ENCODE peak calls at places on chromosomes 3 and 15, in four cellular contexts. H, L, G and B are unnamed samples.

GRCh38 chr3:17808994-17809393 is 66.6 kb upstream of the TBC1D5 start:
- DNase-seq in H (no peak), L (no peak), G (no peak), B (no peak)

GRCh38 chr3:128922804-128923459 is 43.5 kb downstream of the ACAD9 start:
- DNase-seq in H (no peak), L (no peak), G (peak; percentile 9), B (no peak)

GRCh38 chr15:74393423-74393822 is 26.0 kb upstream of the CYP11A1 start:
- DNase-seq in H (no peak), L (no peak), G (no peak), B (no peak)

GRCh38 chr3:46102059-46102779 is 74.9 kb upstream of the XCR1 start:
- DNase-seq in H (no peak), L (no peak), G (no peak), B (no peak)

GRCh38 chr3:33482126-33482525 is 41.9 kb upstream of the UBP1 start:
- DNase-seq in H (no peak), L (no peak), G (no peak), B (no peak)

GRCh38 chr15:98856540-98856907 is 151.1 kb downstream of the PGPEP1L start:
- DNase-seq in H (no peak), L (no peak), G (no peak), B (no peak)

GRCh38 chr15:53694534-53694874 is 65.0 kb downstream of the WDR72 start:
- DNase-seq in H (no peak), L (no peak), G (no peak), B (no peak)

GRCh38 chr15:85751731-85752421 is 42.8 kb downstream of the KLHL25 start:
- DNase-seq in H (no peak), L (no peak), G (no peak), B (no peak)

GRCh38 chr15:42890161-42890913 is 30.2 kb downstream of the TTBK2 start:
- DNase-seq in H (no peak), L (no peak), G (no peak), B (no peak)

GRCh38 chr3:9198805-9199386 is 50.5 kb downstream of the SRGAP3 start:
- DNase-seq in H (no peak), L (peak; percentile 76), G (no peak), B (no peak)

GRCh38 chr15:100910556-100910955 is 8.6 kb upstream of the LRRK1 start:
- DNase-seq in H (no peak), L (no peak), G (no peak), B (no peak)

GRCh38 chr3:144362126-144362525 is 390.5 kb downstream of the DIPK2A start:
- DNase-seq in H (no peak), L (no peak), G (no peak), B (no peak)

GRCh38 chr15:44519537-44519936 is 17.4 kb upstream of the EIF3J start:
- DNase-seq in H (no peak), L (no peak), G (no peak), B (no peak)

GRCh38 chr3:81154611-81155143 is 606.8 kb downstream of the GBE1 start:
- DNase-seq in H (no peak), L (no peak), G (no peak), B (no peak)

GRCh38 chr15:67178569-67179210 is 75.8 kb downstream of the AAGAB start:
- DNase-seq in H (no peak), L (no peak), G (no peak), B (no peak)

GRCh38 chr15:79875213-79875612 is 21.6 kb downstream of the MTHFS start:
- DNase-seq in H (no peak), L (no peak), G (no peak), B (no peak)

GRCh38 chr3:18425641-18426403 is 683 bp upstream of the SATB1 start:
- DNase-seq in H (peak; percentile 55), L (peak; percentile 54), G (peak; percentile 88), B (peak; percentile 73)

GRCh38 chr3:58824285-58824684 is 157.7 kb upstream of the FAM3D start:
- DNase-seq in H (peak; percentile 18), L (peak; percentile 12), G (peak; percentile 61), B (peak; percentile 44)

GRCh38 chr3:123499316-123499715 is 50.4 kb upstream of the ADCY5 start:
- DNase-seq in H (no peak), L (no peak), G (no peak), B (no peak)

GRCh38 chr3:169945313-169945712 is 21.3 kb upstream of the SEC62 start:
- DNase-seq in H (peak; percentile 93), L (no peak), G (no peak), B (no peak)

GRCh38 chr3:62332771-62333381 is 40.5 kb downstream of the FEZF2 start:
- DNase-seq in H (peak; percentile 50), L (no peak), G (no peak), B (no peak)

GRCh38 chr3:38016410-38016809 is 13.0 kb downstream of the PLCD1 start:
- DNase-seq in H (no peak), L (no peak), G (peak; percentile 38), B (no peak)

GRCh38 chr3:149319750-149320149 is 13.7 kb downstream of the TM4SF18 start:
- DNase-seq in H (no peak), L (no peak), G (no peak), B (no peak)

GRCh38 chr3:13507791-13508339 is 27.8 kb downstream of the HDAC11 start:
- DNase-seq in H (no peak), L (peak; percentile 31), G (peak; percentile 61), B (no peak)

GRCh38 chr3:10194328-10195071 is 29.8 kb downstream of the IRAK2 start:
- DNase-seq in H (no peak), L (peak; percentile 70), G (no peak), B (no peak)

GRCh38 chr15:100205549-100206295 is 136.1 kb downstream of the ADAMTS17 start:
- DNase-seq in H (no peak), L (no peak), G (no peak), B (no peak)

GRCh38 chr3:11328196-11328945 is 56.2 kb downstream of the ATG7 start:
- DNase-seq in H (no peak), L (no peak), G (no peak), B (no peak)

GRCh38 chr3:106688463-106688862 is 688.8 kb upstream of the CCDC54 start:
- DNase-seq in H (no peak), L (no peak), G (no peak), B (no peak)

GRCh38 chr15:92009162-92009561 is 155.7 kb downstream of the SLCO3A1 start:
- DNase-seq in H (no peak), L (no peak), G (no peak), B (no peak)

GRCh38 chr15:35487417-35487816 is 58.5 kb downstream of the DPH6 start:
- DNase-seq in H (no peak), L (no peak), G (no peak), B (no peak)

GRCh38 chr3:14423197-14423743 is 20.9 kb downstream of the SLC6A6 start:
- DNase-seq in H (no peak), L (no peak), G (no peak), B (no peak)

GRCh38 chr3:38805765-38806386 is 10.1 kb downstream of the SCN10A start:
- DNase-seq in H (peak; percentile 68), L (no peak), G (no peak), B (no peak)

GRCh38 chr15:79640206-79640605 is 208.1 kb downstream of the MINAR1 start:
- DNase-seq in H (no peak), L (no peak), G (no peak), B (no peak)

GRCh38 chr3:58835075-58835474 is 168.5 kb upstream of the FAM3D start:
- DNase-seq in H (no peak), L (no peak), G (no peak), B (no peak)

GRCh38 chr3:97793415-97794019 is 28.3 kb upstream of the CRYBG3 start:
- DNase-seq in H (peak; percentile 53), L (no peak), G (no peak), B (no peak)

GRCh38 chr3:123419850-123420292 is 29.0 kb downstream of the ADCY5 start:
- DNase-seq in H (no peak), L (peak; percentile 50), G (no peak), B (peak; percentile 34)

GRCh38 chr3:178205750-178206149 is 330.5 kb upstream of the KCNMB2 start:
- DNase-seq in H (no peak), L (no peak), G (no peak), B (no peak)

DNA sequence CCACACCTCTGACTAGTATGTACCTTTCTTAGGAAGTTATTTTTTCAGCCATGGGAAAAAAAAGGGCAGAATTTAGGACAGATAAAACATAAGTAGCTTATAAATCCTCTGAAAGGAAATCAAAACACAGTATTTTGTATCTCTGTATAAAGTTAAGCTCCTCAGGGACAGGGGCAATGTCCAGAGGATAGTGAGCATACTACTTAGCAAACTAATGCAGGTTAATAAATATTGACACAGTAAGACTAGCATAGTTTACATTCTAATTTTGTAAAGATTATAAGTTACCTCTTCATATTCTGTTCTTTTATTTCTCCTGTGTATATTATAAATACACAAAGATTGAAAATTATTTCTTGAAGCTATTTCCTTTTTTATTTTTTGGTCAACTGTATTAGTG is 2.1 kb downstream of the UBE3A start:
- DNase-seq in H (no peak), L (no peak), G (no peak), B (no peak)
- H3K4me3 ChIP-seq in H (peak overlapping the region; percentile 98), L (peak overlapping the region; percentile 95), G (peak overlapping the region; percentile 96), B (peak overlapping the region; percentile 98)

GRCh38 chr3:72274511-72275295 is 489.8 kb upstream of the PROK2 start:
- DNase-seq in H (peak; percentile 31), L (no peak), G (no peak), B (peak; percentile 81)
- TF ChIP-seq CTCF in H (no peak), L (no peak), G (no peak), B (no peak)

DNA sequence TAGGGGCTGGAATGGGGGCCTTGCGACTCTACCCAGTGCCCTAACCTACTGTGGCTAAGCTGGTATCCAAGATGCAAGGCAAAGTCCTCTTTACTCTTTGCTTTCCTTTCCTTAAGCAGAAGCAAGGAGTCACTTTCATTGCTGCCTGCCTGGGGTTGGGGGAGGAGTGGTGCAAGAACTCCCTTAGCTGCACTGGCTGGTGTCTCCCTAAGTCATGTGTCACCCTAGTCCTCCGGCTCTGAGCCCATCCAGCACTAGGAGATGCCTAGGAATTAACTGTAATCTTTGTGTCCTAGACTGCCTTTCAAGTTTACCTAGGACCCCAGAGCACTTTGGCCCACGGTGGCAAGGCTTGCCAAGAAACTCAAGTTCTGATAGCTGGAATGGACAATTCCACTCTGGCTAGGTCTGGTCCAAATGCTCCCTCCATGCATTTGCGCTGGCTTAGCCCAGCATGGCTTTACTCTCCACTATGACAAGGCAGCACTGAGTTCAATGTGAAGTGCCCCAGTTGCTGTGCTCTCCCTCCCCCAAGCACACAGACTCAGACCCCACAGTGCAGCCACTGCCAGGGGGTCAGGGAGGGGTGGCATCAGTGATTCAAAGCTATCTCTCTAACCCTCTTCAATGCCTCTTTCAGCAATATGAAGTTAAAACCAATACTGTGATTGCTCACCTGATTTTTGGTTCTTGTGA is 58.7 kb downstream of the ESYT3 start:
- DNase-seq in H (no peak), L (no peak), G (no peak), B (no peak)
- H3K27ac ChIP-seq in H (no peak overlapping the region), L (no peak overlapping the region), G (no peak overlapping the region), B (no peak overlapping the region)

GRCh38 chr15:89035658-89036057 is 52.6 kb upstream of the ABHD2 start:
- DNase-seq in H (no peak), L (no peak), G (no peak), B (no peak)
- H3K4me3 ChIP-seq in H (no peak overlapping the region), L (no peak overlapping the region), G (no peak overlapping the region), B (no peak overlapping the region)